ENCODE peak calls at places on chromosome 16, in four cellular contexts. Z is K562, T is HepG2, Q is GM12878. B is an unnamed sample.

GRCh38 chr16:24609740-24610420 is 70.5 kb downstream of the RBBP6 start:
- DNase-seq in Z (no peak), T (peak; percentile 24), Q (no peak), B (peak; percentile 52)

GRCh38 chr16:88376053-88376834 is 6.5 kb upstream of the ZNF469 start:
- DNase-seq in Z (no peak), T (no peak), Q (no peak), B (peak; percentile 10)

GRCh38 chr16:89511352-89511751 is 3.1 kb downstream of the SPG7 start:
- DNase-seq in Z (no peak), T (no peak), Q (no peak), B (no peak)

GRCh38 chr16:84617068-84617630 is 729 bp downstream of the COTL1 start:
- DNase-seq in Z (peak; percentile 51), T (no peak), Q (no peak), B (peak; percentile 46)

GRCh38 chr16:85614338-85615013 is 1.4 kb downstream of the GSE1 start:
- DNase-seq in Z (peak; percentile 71), T (no peak), Q (no peak), B (no peak)

GRCh38 chr16:81645303-81645702 is 133.8 kb upstream of the PLCG2 start:
- DNase-seq in Z (no peak), T (no peak), Q (no peak), B (no peak)

GRCh38 chr16:84407588-84408313 is 39.4 kb downstream of the ATP2C2 start:
- DNase-seq in Z (no peak), T (no peak), Q (no peak), B (no peak)

GRCh38 chr16:14600164-14600563 is 29.9 kb downstream of the PARN start:
- DNase-seq in Z (peak; percentile 48), T (peak; percentile 23), Q (no peak), B (no peak)

GRCh38 chr16:12178251-12178990 is 201.9 kb downstream of the SNX29 start:
- DNase-seq in Z (no peak), T (no peak), Q (no peak), B (no peak)

GRCh38 chr16:69762843-69763556 is 868 bp downstream of the WWP2 start:
- DNase-seq in Z (no peak), T (peak; percentile 37), Q (no peak), B (no peak)

GRCh38 chr16:89442588-89442987 is 47.8 kb downstream of the ANKRD11 start:
- DNase-seq in Z (peak; percentile 43), T (no peak), Q (no peak), B (no peak)

GRCh38 chr16:70611785-70612303 is 34.5 kb upstream of the IL34 start:
- DNase-seq in Z (peak; percentile 3), T (no peak), Q (no peak), B (no peak)

GRCh38 chr16:72972878-72973571 is 74.9 kb downstream of the ZFHX3 start:
- DNase-seq in Z (no peak), T (no peak), Q (no peak), B (no peak)

GRCh38 chr16:72976747-72977064 is 71.2 kb downstream of the ZFHX3 start:
- DNase-seq in Z (no peak), T (no peak), Q (no peak), B (no peak)

GRCh38 chr16:72977127-72977526 is 70.8 kb downstream of the ZFHX3 start:
- DNase-seq in Z (no peak), T (no peak), Q (no peak), B (no peak)

GRCh38 chr16:72976047-72976746 is 71.7 kb downstream of the ZFHX3 start:
- DNase-seq in Z (no peak), T (peak; percentile 54), Q (no peak), B (no peak)

GRCh38 chr16:72974142-72974769 is 73.7 kb downstream of the ZFHX3 start:
- DNase-seq in Z (no peak), T (no peak), Q (no peak), B (no peak)
- TF ChIP-seq CREM in Z (no peak), T (no peak), Q (no peak), B (no peak)

DNA sequence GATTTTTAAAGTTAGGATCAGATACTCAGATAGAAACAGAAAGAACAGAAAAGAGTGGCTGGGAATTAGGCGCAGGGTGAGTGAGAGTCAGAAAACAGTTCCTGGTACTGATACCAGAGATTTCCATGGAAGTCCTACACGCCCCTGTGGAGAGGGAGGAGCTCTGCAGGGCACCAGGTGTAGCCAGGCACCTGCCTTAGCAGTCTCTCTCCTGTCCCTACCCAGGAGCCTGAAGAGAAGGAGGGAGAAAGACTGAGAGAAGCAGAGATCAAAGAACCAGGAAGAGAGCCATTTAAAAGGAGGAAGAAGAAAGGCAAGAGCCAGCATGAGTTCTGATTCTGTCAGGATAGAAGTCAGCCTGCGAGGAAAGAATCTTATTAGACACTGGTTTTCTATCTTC is 65.0 kb downstream of the CBLN1 start:
- DNase-seq in Z (no peak), T (no peak), Q (no peak), B (peak; percentile 29)
- TF ChIP-seq SP1 in Z (no peak), T (no peak), Q (no peak), B (no peak)

GRCh38 chr16:28495098-28495793 is 803 bp downstream of the APOBR start:
- DNase-seq in Z (no peak), T (no peak), Q (no peak), B (no peak)

GRCh38 chr16:28492511-28492910 is 637 bp upstream of the CLN3 start:
- DNase-seq in Z (no peak), T (no peak), Q (no peak), B (no peak)

GRCh38 chr16:28494141-28494851 is at the start of gene APOBR:
- DNase-seq in Z (peak; percentile 30), T (no peak), Q (peak; percentile 83), B (no peak)

GRCh38 chr16:28491970-28492474 is at the start of gene CLN3:
- DNase-seq in Z (peak; percentile 90), T (peak; percentile 96), Q (peak; percentile 89), B (peak; percentile 89)

DNA sequence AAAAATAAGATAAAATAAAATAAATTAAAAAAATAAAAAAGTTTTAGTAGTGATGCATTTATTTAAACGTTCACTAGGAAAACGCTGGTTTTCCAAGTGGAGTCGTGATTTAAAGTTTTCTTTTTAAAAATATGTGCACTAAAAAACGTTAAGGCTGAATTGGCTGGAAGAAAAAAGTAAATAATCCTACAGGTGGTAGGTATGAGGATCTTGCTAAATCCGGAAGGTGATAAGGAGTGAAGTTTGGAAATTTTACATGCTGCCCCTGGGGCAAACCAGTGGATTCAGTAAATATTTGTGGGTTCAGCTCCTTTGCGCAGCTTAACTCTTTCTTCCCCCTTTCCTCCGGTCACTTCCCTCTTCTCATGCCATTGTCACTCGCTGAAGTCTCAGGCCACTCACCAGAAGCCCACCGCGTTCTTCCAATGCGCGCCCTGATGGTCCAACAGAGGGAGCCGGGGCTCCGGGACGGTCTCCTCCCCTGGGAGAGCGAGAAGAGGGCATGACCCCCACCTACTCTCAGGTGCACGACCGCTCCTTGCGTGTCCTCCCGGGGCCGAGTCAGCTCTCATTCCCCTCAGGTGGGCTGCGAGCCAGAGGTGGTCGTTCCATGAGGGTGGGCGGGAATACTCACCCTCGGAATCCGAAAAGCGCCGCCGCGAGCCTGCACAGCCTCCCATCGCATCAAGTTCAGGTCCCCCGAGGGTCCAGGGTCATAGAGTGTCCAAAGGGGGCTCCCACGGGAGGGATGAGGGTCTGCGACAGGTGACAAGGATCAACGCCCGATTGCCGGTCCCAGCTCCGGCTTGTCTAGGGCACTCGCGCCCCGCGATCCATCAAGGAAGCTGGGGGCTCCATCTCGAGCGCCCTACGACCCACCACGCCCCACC is 549 bp downstream of the CLN3 start:
- DNase-seq in Z (peak; percentile 75), T (peak; percentile 49), Q (no peak), B (peak; percentile 60)
- TF ChIP-seq CTCF in Z (peak; percentile 42), T (peak; percentile 78), Q (peak; percentile 41), B (no peak)

DNA sequence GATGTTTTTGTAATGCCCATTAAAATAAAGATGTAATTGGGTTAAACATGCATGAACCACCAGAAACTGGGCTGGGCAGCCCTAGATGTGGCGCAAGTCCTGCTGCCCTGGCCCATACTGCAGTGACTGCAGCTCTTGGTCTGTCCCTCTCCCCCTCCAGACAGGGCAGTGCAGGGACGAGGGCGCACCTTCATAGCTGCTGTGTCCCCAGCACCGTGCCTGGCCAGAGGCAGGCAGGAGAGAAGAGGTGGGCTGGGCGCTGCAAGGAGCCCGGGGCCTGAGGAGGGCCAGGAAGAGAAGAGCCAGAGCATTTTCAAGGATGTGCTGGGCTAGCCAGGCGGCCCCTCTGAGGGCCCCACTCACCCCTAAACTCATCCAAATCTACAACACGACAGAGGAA is 197.8 kb downstream of the ZNF423 start:
- DNase-seq in Z (no peak), T (no peak), Q (no peak), B (no peak)
- TF ChIP-seq CREM in Z (no peak), T (no peak), Q (no peak), B (no peak)

GRCh38 chr16:1091992-1092552 is 4.0 kb downstream of the C1QTNF8 start:
- DNase-seq in Z (no peak), T (no peak), Q (no peak), B (no peak)

GRCh38 chr16:1088295-1089170 is 7.5 kb downstream of the C1QTNF8 start:
- DNase-seq in Z (no peak), T (peak; percentile 25), Q (no peak), B (no peak)

GRCh38 chr16:1090620-1091587 is 5.1 kb downstream of the C1QTNF8 start:
- DNase-seq in Z (peak; percentile 65), T (peak; percentile 60), Q (no peak), B (no peak)

GRCh38 chr16:1089439-1089821 is 6.6 kb downstream of the C1QTNF8 start:
- DNase-seq in Z (no peak), T (no peak), Q (no peak), B (no peak)

DNA sequence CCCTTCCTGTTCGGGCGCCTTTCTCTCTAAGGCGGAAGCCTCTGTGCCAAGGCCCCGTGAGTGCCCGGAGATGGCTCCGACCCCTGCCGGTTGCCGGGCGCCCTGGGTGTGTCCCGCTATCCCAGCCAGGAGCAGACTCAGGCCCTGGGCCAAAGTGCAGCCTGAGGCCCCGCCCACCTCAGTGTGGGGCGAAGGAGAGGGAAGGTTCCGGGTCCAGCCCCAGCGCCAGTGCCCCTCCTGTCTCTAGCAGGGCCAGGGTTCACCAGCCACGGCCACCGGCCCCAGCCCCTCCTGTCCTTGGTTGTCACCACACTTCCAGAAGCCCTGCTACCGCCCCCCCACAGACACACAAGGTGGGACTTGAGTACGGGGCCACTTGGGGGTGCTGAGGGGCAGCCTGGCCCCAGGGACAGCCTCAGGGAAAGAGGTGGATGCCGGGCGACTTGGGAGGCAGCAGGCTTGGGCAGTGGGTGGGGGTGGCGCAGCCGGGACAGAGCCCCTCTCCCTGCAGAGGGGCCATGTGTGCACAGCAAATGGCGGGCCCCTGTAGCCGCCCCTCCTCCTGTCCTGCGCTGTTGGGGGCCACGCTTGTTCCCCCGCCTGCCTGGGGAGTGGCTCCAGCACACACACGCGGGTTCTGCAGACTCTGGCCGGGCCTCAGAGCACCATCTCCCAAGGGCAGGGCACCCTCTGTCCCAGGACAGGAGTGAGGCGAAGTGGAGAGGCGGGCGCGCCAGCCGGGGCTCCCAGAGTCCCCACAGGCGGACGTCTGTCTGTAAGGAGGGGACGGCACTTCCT is 6.0 kb downstream of the C1QTNF8 start:
- DNase-seq in Z (peak; percentile 54), T (peak; percentile 90), Q (no peak), B (no peak)
- TF ChIP-seq SP1 in Z (no peak), T (peak; percentile 90), Q (no peak), B (no peak)

GRCh38 chr16:10541396-10541795 is 39.0 kb downstream of the EMP2 start:
- DNase-seq in Z (no peak), T (no peak), Q (no peak), B (no peak)
- TF ChIP-seq CTCF in Z (no peak), T (no peak), Q (no peak), B (no peak)

B was measured in WTC11.